ENCODE peak calls at places on chromosomes 13 and 19, in seven cellular contexts. M is adrenal gland, E is brain microvascular endothelial cell, T is GM12864, P is epithelial cell of esophagus, U is heart left ventricle, C is right lobe of liver. H is an unnamed sample.

GRCh38 chr19:47122359-47123335 is 8.0 kb upstream of the SAE1 start:
- DNase-seq in P (peak), E (peak), C (no peak), U (no peak), M (no peak), T (no peak), H (peak)

GRCh38 chr13:48580185-48580803 is 47.4 kb upstream of the RCBTB2 start:
- DNase-seq in U (peak), T (peak), E (peak), M (peak), C (peak), P (peak), H (peak)

GRCh38 chr19:46279177-46279576 is 17.7 kb upstream of the HIF3A start:
- DNase-seq in M (no peak), T (no peak), U (no peak), P (no peak), E (no peak), C (no peak), H (no peak)

GRCh38 chr19:53896682-53897081 is 12.4 kb upstream of the CACNG7 start:
- DNase-seq in P (no peak), C (no peak), T (no peak), M (no peak), U (no peak), E (no peak), H (peak)

GRCh38 chr13:108924154-108924940 is 294.9 kb downstream of the MYO16 start:
- DNase-seq in E (peak), M (no peak), T (no peak), P (peak), U (no peak), C (no peak), H (peak)

GRCh38 chr19:18672606-18673337 is 10.7 kb upstream of the CRTC1 start:
- DNase-seq in U (no peak), T (no peak), P (peak), E (no peak), C (peak), M (no peak), H (no peak)

GRCh38 chr13:58712191-58712590 is 1080.6 kb downstream of the PCDH17 start:
- DNase-seq in E (no peak), C (no peak), T (no peak), M (no peak), P (no peak), U (no peak), H (no peak)

GRCh38 chr19:33673996-33674395 is 52.2 kb downstream of the CHST8 start:
- DNase-seq in T (no peak), P (no peak), U (no peak), E (no peak), C (peak), M (no peak), H (no peak)

GRCh38 chr19:32012206-32012605 is 333.2 kb upstream of the ZNF507 start:
- DNase-seq in C (no peak), T (no peak), E (no peak), P (no peak), U (no peak), M (no peak), H (no peak)

GRCh38 chr13:98951266-98951665 is 26.6 kb downstream of the DOCK9 start:
- DNase-seq in U (no peak), P (no peak), C (no peak), M (no peak), E (no peak), T (no peak), H (no peak)

GRCh38 chr19:42284641-42285341 is 15.7 kb downstream of the CIC start:
- DNase-seq in E (no peak), P (no peak), T (no peak), U (no peak), M (peak), C (peak), H (no peak)

GRCh38 chr13:41554626-41555386 is 97.5 kb downstream of the RGCC start:
- DNase-seq in M (no peak), C (no peak), T (peak), E (no peak), P (no peak), U (no peak), H (no peak)

GRCh38 chr19:39430675-39431593 is 4.8 kb downstream of the RPS16 start:
- DNase-seq in M (no peak), P (peak), E (peak), T (no peak), U (peak), C (no peak), H (no peak)

GRCh38 chr13:71860547-71861131 is 6.4 kb downstream of the DACH1 start:
- DNase-seq in U (no peak), E (no peak), T (no peak), C (no peak), M (no peak), P (no peak), H (no peak)

GRCh38 chr19:812049-812816 is 9.5 kb downstream of the PLPPR3 start:
- DNase-seq in C (no peak), U (peak), T (no peak), E (no peak), M (no peak), P (no peak), H (no peak)

GRCh38 chr13:35501721-35502235 is 25.3 kb upstream of the MAB21L1 start:
- DNase-seq in E (no peak), C (no peak), M (no peak), P (no peak), U (no peak), T (no peak), H (no peak)

GRCh38 chr19:45125975-45126493 is 33.1 kb downstream of the PPP1R37 start:
- DNase-seq in E (peak), C (peak), P (peak), T (no peak), M (peak), U (peak), H (peak)

GRCh38 chr19:16112778-16113177 is 1.1 kb downstream of the RAB8A start:
- DNase-seq in E (no peak), T (no peak), C (no peak), M (no peak), U (no peak), P (no peak), H (no peak)

GRCh38 chr13:105202384-105202783 is 1333.1 kb downstream of the EFNB2 start:
- DNase-seq in P (peak), M (no peak), U (no peak), T (no peak), C (no peak), E (peak), H (no peak)

GRCh38 chr13:113566227-113566561 is 18.4 kb upstream of the TFDP1 start:
- DNase-seq in C (no peak), P (no peak), E (no peak), M (no peak), U (no peak), T (no peak), H (no peak)

GRCh38 chr13:100483836-100484381 is 104.7 kb downstream of the GGACT start:
- DNase-seq in C (no peak), T (no peak), M (no peak), P (no peak), E (no peak), U (no peak), H (no peak)

GRCh38 chr19:39890755-39891551 is 43.5 kb downstream of the FCGBP start:
- DNase-seq in C (peak), T (no peak), M (no peak), U (no peak), E (no peak), P (no peak), H (no peak)

GRCh38 chr13:99217461-99218101 is 16.9 kb downstream of the UBAC2 start:
- DNase-seq in U (no peak), M (no peak), T (no peak), E (no peak), P (no peak), C (no peak), H (no peak)

GRCh38 chr19:55675661-55676354 is 782 bp downstream of the EPN1 start:
- DNase-seq in T (no peak), U (no peak), M (no peak), C (no peak), E (no peak), P (no peak), H (no peak)

GRCh38 chr19:38035515-38036495 is 128.8 kb downstream of the SIPA1L3 start:
- DNase-seq in M (no peak), T (no peak), P (no peak), C (no peak), E (peak), U (no peak), H (peak)

GRCh38 chr19:6632002-6632621 is 37.8 kb downstream of the TNFSF14 start:
- DNase-seq in T (peak), C (peak), M (peak), E (peak), P (peak), U (peak), H (peak)

GRCh38 chr13:35472308-35473008 is 4.0 kb downstream of the MAB21L1 start:
- DNase-seq in T (no peak), M (no peak), C (no peak), E (no peak), P (no peak), U (no peak), H (peak)

GRCh38 chr13:114107686-114108081 is 24.7 kb downstream of the RASA3 start:
- DNase-seq in T (no peak), P (no peak), E (peak), C (no peak), M (no peak), U (peak), H (peak)

GRCh38 chr19:35592226-35592625 is 6.3 kb downstream of the PMIS2 start:
- DNase-seq in U (no peak), C (no peak), M (peak), T (peak), E (no peak), P (peak), H (peak)

GRCh38 chr13:39765801-39766463 is 110.5 kb downstream of the COG6 start:
- DNase-seq in T (no peak), C (peak), M (no peak), E (no peak), U (peak), P (peak), H (peak)

GRCh38 chr13:106187092-106187491 is 348.4 kb downstream of the EFNB2 start:
- DNase-seq in E (no peak), T (no peak), P (no peak), C (no peak), U (no peak), M (no peak), H (no peak)

GRCh38 chr13:98279473-98280175 is 102.6 kb upstream of the RNF113B start:
- DNase-seq in U (no peak), M (no peak), E (no peak), T (peak), C (no peak), P (peak), H (no peak)

GRCh38 chr13:102608944-102609343 is 12.2 kb downstream of the TPP2 start:
- DNase-seq in C (no peak), T (no peak), E (no peak), M (no peak), P (peak), U (no peak), H (no peak)

GRCh38 chr13:113029487-113030258 is 60.7 kb downstream of the MCF2L start:
- DNase-seq in U (no peak), E (no peak), M (no peak), C (no peak), T (no peak), P (no peak), H (no peak)

GRCh38 chr19:49489601-49490167 is 2.3 kb downstream of the RPL13A start:
- DNase-seq in P (no peak), T (no peak), C (no peak), M (peak), E (no peak), U (no peak), H (no peak)
- TF ChIP-seq CTCF in P (peak), T (peak), C (no peak), M (no peak), E (no peak), U (no peak), H (no peak)

GRCh38 chr13:20902438-20903163 is at the start of gene XPO4:
- DNase-seq in C (peak), P (peak), U (peak), T (peak), M (peak), E (peak), H (peak)
- H3K4me3 ChIP-seq in C (peak), P (peak), U (peak), T (peak), M (peak), E (peak), H (peak)

DNA sequence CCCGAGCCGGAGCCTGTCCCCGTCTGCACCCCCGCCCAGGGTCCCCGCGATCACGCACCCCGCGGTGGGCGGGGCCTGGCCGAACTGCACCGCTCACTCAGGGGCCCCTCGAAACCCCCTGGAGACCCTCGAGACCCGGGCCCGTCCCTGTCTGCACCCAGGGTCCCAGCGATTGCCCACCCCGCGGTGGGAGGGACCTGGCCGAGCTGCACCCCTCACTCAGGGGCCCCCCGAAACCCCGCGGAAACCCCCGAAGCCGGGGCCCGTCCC is 523 bp downstream of the LMNB2 start:
- DNase-seq in T (no peak), C (no peak), P (no peak), M (no peak), E (no peak), U (no peak), H (no peak)
- TF ChIP-seq CTCF in T (no peak), C (no peak), P (no peak), M (no peak), E (no peak), U (no peak), H (no peak)

DNA sequence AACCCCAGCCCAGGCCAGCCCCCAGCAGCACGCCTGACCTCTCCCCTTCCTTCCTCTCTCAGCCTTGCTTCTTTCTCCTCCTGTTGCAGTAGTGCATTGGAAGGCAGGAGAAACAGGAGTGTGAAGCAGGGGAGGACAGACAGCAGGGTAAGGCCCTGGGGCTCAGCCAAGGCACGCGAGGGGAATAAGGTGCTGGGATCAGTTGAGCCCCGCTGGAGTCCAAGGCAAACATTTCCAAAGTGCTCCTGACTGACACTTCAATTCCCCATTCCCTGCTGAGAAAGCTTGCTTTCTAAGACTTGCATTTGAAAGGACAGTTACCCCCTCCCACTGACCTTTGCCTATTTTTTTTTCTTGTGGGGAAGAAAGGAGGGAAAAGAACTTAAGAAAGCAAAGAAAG is 73.1 kb upstream of the OLFM4 start:
- DNase-seq in P (no peak), U (no peak), E (no peak), T (no peak), C (no peak), M (no peak), H (no peak)
- H3K4me3 ChIP-seq in P (no peak), U (no peak), E (no peak), T (no peak), C (no peak), M (no peak), H (no peak)

DNA sequence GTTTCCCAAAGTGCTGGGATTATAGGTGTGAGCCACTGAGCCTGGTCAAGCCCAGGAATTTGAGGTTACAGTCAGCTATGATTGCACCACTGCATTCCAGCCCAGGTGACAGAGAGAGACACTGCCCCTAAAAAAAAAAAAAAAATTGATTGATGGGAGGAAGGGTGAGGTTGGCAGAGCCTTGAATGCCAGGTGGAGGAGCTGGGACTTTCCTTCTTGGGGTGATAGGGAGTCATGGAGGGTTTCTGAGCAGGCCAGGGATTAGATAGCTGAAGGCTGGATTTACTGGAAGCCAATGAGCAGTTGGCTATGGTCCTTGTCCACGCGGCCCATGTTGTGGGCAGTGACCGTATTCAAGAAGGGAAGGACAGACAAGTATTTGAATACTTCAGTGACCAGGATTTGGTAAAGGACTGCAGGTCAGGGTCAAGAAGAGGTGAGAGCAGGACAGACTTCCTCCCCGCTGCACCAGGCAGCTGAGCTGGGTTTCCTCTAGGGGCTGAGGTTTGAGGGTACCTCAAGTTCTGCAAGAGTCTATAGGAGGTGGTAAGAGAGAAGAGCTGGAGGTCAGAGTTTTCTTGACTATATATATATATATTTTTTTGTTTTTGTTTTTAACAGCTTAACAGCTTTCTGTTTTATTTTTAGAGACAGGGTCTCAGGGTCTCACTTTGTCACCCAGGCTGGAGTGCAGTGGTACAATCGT is 6.9 kb upstream of the ICAM4 start:
- DNase-seq in T (no peak), P (no peak), U (no peak), C (no peak), M (no peak), E (no peak), H (no peak)
- TF ChIP-seq CTCF in T (no peak), P (no peak), U (no peak), C (no peak), M (no peak), E (no peak), H (no peak)

GRCh38 chr19:51099070-51099382 is 9.2 kb downstream of the CTU1 start:
- DNase-seq in M (no peak), C (no peak), E (no peak), P (no peak), U (no peak), T (no peak), H (no peak)
- H3K4me3 ChIP-seq in M (no peak), C (no peak), E (peak), P (no peak), U (peak), T (no peak), H (no peak)

H was measured in foreskin fibroblast.